ENCODE peak calls at places on chromosomes 12 and 14, in eight cellular contexts. J is neural progenitor cell; B is endothelial cell of umbilical vein; F is CD4-positive, CD25-positive, alpha-beta regulatory T cell; C is neuronal stem cell; R is IMR-90; K is mesendoderm; S is heart right ventricle. O is an unnamed sample.

GRCh38 chr12:41184864-41185263 is 3.3 kb upstream of the PDZRN4 start:
- DNase-seq in B (no peak), S (no peak), F (no peak), R (no peak), C (no peak), K (no peak), J (no peak), O (no peak)

GRCh38 chr12:104456950-104457745 is 400 bp downstream of the CHST11 start:
- DNase-seq in C (peak), S (peak), R (peak), J (peak), K (peak), B (peak), F (peak), O (peak)

GRCh38 chr14:24701031-24701430 is 67.0 kb upstream of the GZMB start:
- DNase-seq in F (peak), C (no peak), S (no peak), J (no peak), K (peak), B (no peak), R (no peak), O (no peak)

GRCh38 chr12:12018454-12018853 is 52.3 kb upstream of the BCL2L14 start:
- DNase-seq in C (no peak), S (no peak), F (no peak), B (no peak), J (no peak), R (peak), K (no peak), O (peak)

GRCh38 chr14:51004352-51004800 is 60.1 kb upstream of the PYGL start:
- DNase-seq in C (no peak), B (no peak), F (no peak), R (no peak), K (no peak), S (no peak), J (no peak), O (no peak)

GRCh38 chr12:11812558-11813421 is 163.3 kb downstream of the ETV6 start:
- DNase-seq in R (peak), B (peak), K (peak), F (no peak), J (peak), S (peak), C (peak), O (peak)

GRCh38 chr14:89827260-89827659 is 127.3 kb downstream of the EFCAB11 start:
- DNase-seq in F (no peak), C (no peak), R (no peak), J (no peak), K (no peak), S (no peak), B (no peak), O (no peak)

GRCh38 chr12:115661103-115661502 is 616.4 kb downstream of the MED13L start:
- DNase-seq in F (no peak), S (no peak), C (no peak), R (no peak), B (no peak), K (no peak), J (no peak), O (peak)

GRCh38 chr14:96633096-96633495 is 130.9 kb downstream of the PAPOLA start:
- DNase-seq in J (no peak), K (no peak), S (no peak), B (no peak), F (no peak), C (no peak), R (no peak), O (no peak)

GRCh38 chr12:125100551-125101434 is 35.6 kb downstream of the AACS start:
- DNase-seq in K (peak), B (no peak), F (no peak), R (no peak), S (no peak), C (no peak), J (peak), O (no peak)

GRCh38 chr14:52348796-52349195 is 34.7 kb downstream of the PTGER2 start:
- DNase-seq in K (no peak), B (no peak), F (no peak), R (peak), J (no peak), S (no peak), C (no peak), O (peak)

GRCh38 chr12:124453419-124454351 is 113.7 kb downstream of the NCOR2 start:
- DNase-seq in K (peak), S (peak), C (no peak), R (peak), B (peak), J (no peak), F (peak), O (peak)

GRCh38 chr14:62800577-62800976 is 244.7 kb downstream of the KCNH5 start:
- DNase-seq in J (no peak), F (no peak), S (no peak), B (no peak), C (no peak), R (no peak), K (no peak), O (no peak)

GRCh38 chr14:59333668-59334067 is 131.5 kb downstream of the GPR135 start:
- DNase-seq in R (peak), C (no peak), K (peak), B (peak), J (no peak), S (no peak), F (no peak), O (peak)

GRCh38 chr12:49342914-49343731 is 3.6 kb upstream of the DNAJC22 start:
- DNase-seq in B (no peak), J (no peak), K (peak), C (no peak), S (no peak), F (no peak), R (no peak), O (no peak)

GRCh38 chr12:99195474-99195873 is 452.1 kb upstream of the GARIN6 start:
- DNase-seq in B (no peak), S (no peak), J (peak), K (no peak), C (peak), F (no peak), R (no peak), O (no peak)

GRCh38 chr14:68232643-68233055 is 413.1 kb downstream of the RAD51B start:
- DNase-seq in S (no peak), B (peak), K (no peak), J (no peak), C (no peak), F (peak), R (peak), O (peak)

GRCh38 chr12:30754383-30754749 is 385 bp downstream of the CAPRIN2 start:
- DNase-seq in J (no peak), C (no peak), K (no peak), R (no peak), S (no peak), B (no peak), F (peak), O (no peak)

GRCh38 chr12:110200124-110200417 is 75.9 kb downstream of the IFT81 start:
- DNase-seq in R (peak), S (no peak), J (no peak), C (no peak), B (no peak), F (peak), K (no peak), O (peak)

GRCh38 chr12:56333197-56333678 is 562 bp downstream of the PAN2 start:
- DNase-seq in S (no peak), K (no peak), B (peak), C (no peak), F (no peak), J (no peak), R (no peak), O (no peak)

GRCh38 chr12:104632724-104633181 is 176.0 kb downstream of the CHST11 start:
- DNase-seq in R (peak), C (no peak), F (no peak), K (no peak), J (no peak), B (no peak), S (no peak), O (peak)

GRCh38 chr14:101226603-101227425 is 323.3 kb upstream of the RTL1 start:
- DNase-seq in K (no peak), B (no peak), S (no peak), F (no peak), J (no peak), R (no peak), C (no peak), O (no peak)

GRCh38 chr12:80175307-80175930 is 76.1 kb downstream of the OTOGL start:
- DNase-seq in S (no peak), B (no peak), J (no peak), R (peak), F (peak), K (peak), C (no peak), O (no peak)

GRCh38 chr12:9640024-9640423 is 29.5 kb upstream of the CLEC2D start:
- DNase-seq in R (no peak), F (no peak), C (no peak), B (no peak), S (no peak), J (no peak), K (no peak), O (no peak)

GRCh38 chr12:106139422-106140141 is 828 bp upstream of the NUAK1 start:
- DNase-seq in K (peak), F (no peak), B (peak), R (peak), C (peak), J (peak), S (peak), O (peak)

GRCh38 chr14:56170028-56170427 is 51.8 kb downstream of the PELI2 start:
- DNase-seq in F (no peak), B (no peak), R (peak), K (peak), J (no peak), S (no peak), C (no peak), O (peak)

GRCh38 chr12:67223225-67223624 is 45.9 kb upstream of the CAND1 start:
- DNase-seq in R (no peak), J (no peak), K (no peak), C (no peak), F (no peak), S (no peak), B (no peak), O (no peak)

GRCh38 chr12:100450726-100451125 is 22.9 kb upstream of the NR1H4 start:
- DNase-seq in J (no peak), B (peak), K (no peak), R (no peak), F (no peak), C (no peak), S (no peak), O (peak)

GRCh38 chr12:29223431-29223830 is 74.4 kb downstream of the FAR2 start:
- DNase-seq in F (no peak), K (no peak), C (no peak), R (no peak), S (no peak), J (no peak), B (no peak), O (no peak)

GRCh38 chr12:114738460-114739184 is 54.6 kb upstream of the TBX3 start:
- DNase-seq in S (no peak), F (no peak), B (no peak), R (no peak), K (no peak), C (no peak), J (no peak), O (no peak)

GRCh38 chr14:36315159-36315853 is 5.1 kb downstream of the MBIP start:
- DNase-seq in R (no peak), F (peak), K (no peak), C (no peak), J (peak), S (no peak), B (no peak), O (no peak)

GRCh38 chr14:70640938-70641547 is 673 bp upstream of the TTC9 start:
- DNase-seq in J (no peak), S (no peak), R (peak), B (peak), C (peak), K (peak), F (peak), O (peak)

GRCh38 chr14:21299562-21300130 is 19.8 kb downstream of the RPGRIP1 start:
- DNase-seq in B (no peak), S (no peak), R (no peak), C (no peak), F (no peak), J (no peak), K (no peak), O (no peak)

GRCh38 chr12:77120156-77120555 is 54.8 kb upstream of the E2F7 start:
- DNase-seq in C (no peak), K (no peak), J (no peak), F (no peak), R (peak), B (peak), S (no peak), O (peak)

GRCh38 chr12:18165422-18165871 is 75.5 kb upstream of the RERGL start:
- DNase-seq in C (no peak), K (no peak), S (no peak), J (no peak), B (no peak), F (peak), R (peak), O (peak)

GRCh38 chr12:19624401-19624930 is 185.2 kb downstream of the AEBP2 start:
- DNase-seq in K (no peak), J (no peak), R (no peak), F (no peak), B (no peak), S (no peak), C (no peak), O (no peak)

GRCh38 chr12:71220295-71220694 is 62.5 kb upstream of the TSPAN8 start:
- DNase-seq in K (peak), S (no peak), C (no peak), F (no peak), R (no peak), B (no peak), J (peak), O (no peak)

GRCh38 chr12:46269429-46270241 is 792 bp upstream of the SLC38A1 start:
- DNase-seq in K (peak), B (no peak), S (no peak), J (peak), F (peak), R (no peak), C (no peak), O (no peak)

DNA sequence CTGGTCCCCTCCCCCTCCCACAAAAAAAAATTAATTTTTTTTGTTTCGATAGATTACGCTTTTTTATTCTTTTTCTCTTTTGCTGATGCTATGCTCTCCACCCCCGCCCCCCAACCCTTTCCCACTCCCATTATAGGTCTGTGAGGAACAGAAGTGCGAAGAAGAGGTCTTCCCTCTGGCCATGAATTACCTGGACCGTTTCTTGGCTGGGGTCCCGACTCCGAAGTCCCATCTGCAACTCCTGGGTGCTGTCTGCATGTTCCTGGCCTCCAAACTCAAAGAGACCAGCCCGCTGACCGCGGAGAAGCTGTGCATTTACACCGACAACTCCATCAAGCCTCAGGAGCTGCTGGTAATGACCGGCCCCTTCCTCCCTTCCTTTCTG is 2.3 kb downstream of the CCND2 start:
- DNase-seq in J (peak), K (peak), F (no peak), C (no peak), B (no peak), S (peak), R (no peak), O (no peak)
- H3K4me3 ChIP-seq in J (peak), K (peak), F (peak), C (peak), B (no peak), S (peak), R (peak), O (peak)

DNA sequence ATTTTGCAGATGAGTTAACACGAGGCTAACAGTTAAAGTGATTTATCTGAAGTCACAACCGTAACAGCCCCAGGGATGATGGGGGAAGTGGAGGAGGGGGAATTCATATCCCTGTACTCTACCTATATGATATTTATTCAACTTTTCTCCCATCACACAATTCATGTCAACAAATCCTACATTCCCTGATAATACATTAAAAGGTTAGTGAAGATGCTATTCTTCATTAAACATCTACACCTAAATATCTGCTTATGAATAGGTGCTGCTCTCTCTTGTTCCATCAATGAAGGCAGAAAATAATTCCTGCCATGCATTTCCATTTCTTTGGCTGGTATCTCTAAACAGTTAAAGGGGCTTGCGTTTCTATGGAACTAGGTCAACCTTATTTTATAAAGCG is 6.8 kb downstream of the YBX3 start:
- DNase-seq in B (no peak), J (no peak), C (no peak), K (no peak), S (no peak), R (no peak), F (no peak), O (no peak)
- H3K4me3 ChIP-seq in B (peak), J (no peak), C (no peak), K (no peak), S (peak), R (peak), F (no peak), O (peak)

GRCh38 chr12:89083491-89083890 is 268.8 kb downstream of the DUSP6 start:
- DNase-seq in J (no peak), S (no peak), C (no peak), R (no peak), K (no peak), B (no peak), F (no peak), O (no peak)

GRCh38 chr12:89080797-89081470 is 271.4 kb downstream of the DUSP6 start:
- DNase-seq in J (no peak), K (peak), S (no peak), C (no peak), B (peak), R (peak), F (no peak), O (peak)

GRCh38 chr12:89082354-89082753 is 269.9 kb downstream of the DUSP6 start:
- DNase-seq in B (peak), K (no peak), J (no peak), S (no peak), F (no peak), C (no peak), R (peak), O (peak)

GRCh38 chr12:89084751-89085150 is 267.6 kb downstream of the DUSP6 start:
- DNase-seq in K (no peak), S (no peak), R (peak), J (no peak), B (peak), C (no peak), F (no peak), O (peak)

DNA sequence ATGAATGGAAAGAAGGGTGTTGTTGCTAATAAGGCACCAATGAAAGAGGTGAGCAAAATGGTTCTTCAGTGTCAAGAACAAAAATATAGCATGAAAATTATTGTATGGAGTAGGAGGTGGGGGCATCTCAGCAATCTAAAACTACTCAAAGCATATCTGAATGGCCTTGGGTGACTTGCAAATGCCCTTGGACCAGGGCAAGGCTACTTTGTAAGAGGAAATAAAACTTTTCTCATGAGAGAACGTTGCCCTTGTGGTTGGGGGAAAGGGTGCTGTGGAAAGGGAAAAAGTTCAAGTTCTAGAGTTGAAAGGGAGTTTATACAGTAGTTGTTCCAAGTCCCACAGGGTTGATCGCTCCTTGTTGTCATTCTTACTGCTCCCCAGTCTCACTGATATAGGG is 270.6 kb downstream of the DUSP6 start:
- DNase-seq in S (no peak), R (no peak), C (no peak), B (peak), K (no peak), J (no peak), F (no peak), O (no peak)
- H3K4me3 ChIP-seq in S (no peak), R (no peak), C (no peak), B (no peak), K (no peak), J (no peak), F (no peak), O (no peak)

GRCh38 chr14:104844306-104845032 is 20.6 kb upstream of the CEP170B start:
- DNase-seq in R (no peak), F (no peak), C (no peak), B (no peak), J (peak), S (no peak), K (peak), O (no peak)
- H3K4me3 ChIP-seq in R (no peak), F (no peak), C (no peak), B (no peak), J (peak), S (peak), K (no peak), O (no peak)

O was measured in fibroblast of pulmonary artery.